ENCODE peak calls at places on chromosomes 7 and 10, in five cellular contexts. A is left ventricle myocardium inferior, R is PC-3, O is GM23338, M is suprapubic skin. E is an unnamed sample.

GRCh38 chr7:85483205-85483604 is 296.3 kb upstream of the SEMA3D start:
- DNase-seq in A (no peak), O (no peak), R (no peak), M (no peak), E (peak)

GRCh38 chr7:15104411-15105092 is 202.0 kb upstream of the DGKB start:
- DNase-seq in M (no peak), O (no peak), R (no peak), A (no peak), E (no peak)

GRCh38 chr10:73556855-73557254 is 34.3 kb downstream of the USP54 start:
- DNase-seq in R (no peak), A (no peak), O (no peak), M (no peak), E (no peak)

GRCh38 chr10:122911889-122912484 is 1.6 kb downstream of the FAM24A start:
- DNase-seq in A (no peak), M (no peak), O (peak), R (peak), E (no peak)

GRCh38 chr7:130672146-130672545 is 3.6 kb upstream of the COPG2 start:
- DNase-seq in O (no peak), M (no peak), R (no peak), A (no peak), E (no peak)

GRCh38 chr7:46321556-46322205 is 400.6 kb upstream of the IGFBP3 start:
- DNase-seq in M (no peak), O (no peak), R (peak), A (no peak), E (no peak)

GRCh38 chr7:24713850-24714675 is 43.2 kb downstream of the GSDME start:
- DNase-seq in O (no peak), M (no peak), R (no peak), A (no peak), E (no peak)

GRCh38 chr7:154345093-154345492 is 292.9 kb downstream of the DPP6 start:
- DNase-seq in M (no peak), A (no peak), R (no peak), O (no peak), E (no peak)

GRCh38 chr10:97827778-97828291 is 21.8 kb upstream of the GOLGA7B start:
- DNase-seq in R (peak), M (no peak), A (no peak), O (peak), E (no peak)

GRCh38 chr7:101901661-101902491 is 84.5 kb downstream of the CUX1 start:
- DNase-seq in A (no peak), M (no peak), O (no peak), R (no peak), E (no peak)

GRCh38 chr7:38452615-38453014 is 178.6 kb downstream of the AMPH start:
- DNase-seq in R (no peak), M (no peak), A (no peak), O (no peak), E (no peak)

GRCh38 chr7:17158261-17158660 is 140.2 kb upstream of the AHR start:
- DNase-seq in M (no peak), R (no peak), O (peak), A (no peak), E (no peak)

GRCh38 chr7:113331155-113331898 is 213.0 kb upstream of the SMIM30 start:
- DNase-seq in A (peak), R (no peak), O (peak), M (no peak), E (no peak)

GRCh38 chr10:12561720-12562119 is 212.4 kb downstream of the CAMK1D start:
- DNase-seq in A (no peak), O (no peak), M (no peak), R (no peak), E (no peak)

GRCh38 chr7:150374026-150374425 is 5.1 kb upstream of the ZNF775 start:
- DNase-seq in M (no peak), O (no peak), R (no peak), A (no peak), E (no peak)

GRCh38 chr7:142313528-142313927 is 55.7 kb upstream of the PRSS58 start:
- DNase-seq in R (no peak), M (no peak), A (no peak), O (no peak), E (no peak)

GRCh38 chr10:122282909-122283308 is 11.8 kb downstream of the BTBD16 start:
- DNase-seq in O (no peak), R (no peak), M (no peak), A (no peak), E (no peak)

GRCh38 chr7:159329979-159330378 is 185.3 kb upstream of the VIPR2 start:
- DNase-seq in M (no peak), A (no peak), R (no peak), O (no peak), E (no peak)

GRCh38 chr10:119041332-119041731 is 11.8 kb downstream of the NANOS1 start:
- DNase-seq in R (no peak), M (no peak), A (no peak), O (no peak), E (no peak)

GRCh38 chr10:79246209-79246581 is 101.1 kb upstream of the PPIF start:
- DNase-seq in O (no peak), A (peak), M (no peak), R (no peak), E (no peak)

GRCh38 chr7:140605337-140605736 is 35.3 kb downstream of the DENND2A start:
- DNase-seq in R (peak), O (peak), M (no peak), A (no peak), E (no peak)

DNA sequence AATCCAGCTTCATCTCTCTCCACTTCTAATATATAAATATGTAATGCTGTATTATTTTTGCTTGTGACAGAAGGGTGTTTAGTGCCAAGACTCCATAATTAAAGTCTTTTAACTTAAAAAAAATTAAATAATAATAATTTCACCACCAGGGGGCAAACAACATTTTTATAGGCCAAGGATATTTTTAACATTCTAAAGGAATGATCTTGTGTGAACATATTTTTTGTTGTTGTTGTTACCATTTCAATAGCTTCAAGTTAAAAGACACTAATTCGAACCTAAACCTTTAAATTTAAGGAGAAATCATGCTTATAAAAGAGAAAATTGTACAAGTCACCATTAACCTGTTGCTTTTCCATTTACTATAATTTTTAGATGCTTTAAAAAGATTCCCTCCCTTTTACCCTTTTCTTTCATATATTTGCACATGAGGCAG is 7.5 kb upstream of the DNAJC1 start:
- DNase-seq in R (peak), A (no peak), M (no peak), O (peak), E (no peak)
- TF ChIP-seq CTCF in R (peak), A (peak), M (no peak), O (no peak), E (no peak)

GRCh38 chr7:157689269-157690057 is 352.7 kb downstream of the DNAJB6 start:
- DNase-seq in M (no peak), R (no peak), A (no peak), O (no peak), E (no peak)

GRCh38 chr7:157692156-157693011 is 355.6 kb downstream of the DNAJB6 start:
- DNase-seq in R (no peak), M (no peak), A (no peak), O (no peak), E (no peak)

GRCh38 chr7:157690058-157690832 is 353.4 kb downstream of the DNAJB6 start:
- DNase-seq in A (no peak), O (no peak), M (peak), R (no peak), E (no peak)

GRCh38 chr7:157691521-157692155 is 354.8 kb downstream of the DNAJB6 start:
- DNase-seq in A (no peak), M (no peak), R (no peak), O (no peak), E (no peak)

GRCh38 chr7:157690833-157691382 is 354.1 kb downstream of the DNAJB6 start:
- DNase-seq in R (peak), A (peak), M (peak), O (peak), E (no peak)
- H3K4me3 ChIP-seq in R (peak), A (peak), M (peak), O (peak), E (no peak)

GRCh38 chr10:26554246-26554645 is 116.1 kb downstream of the APBB1IP start:
- DNase-seq in R (no peak), A (no peak), O (no peak), M (no peak), E (no peak)

GRCh38 chr10:26555719-26556368 is 117.7 kb downstream of the APBB1IP start:
- DNase-seq in M (peak), A (peak), O (no peak), R (peak), E (no peak)

GRCh38 chr10:26550774-26551526 is 112.8 kb downstream of the APBB1IP start:
- DNase-seq in O (peak), R (peak), M (no peak), A (no peak), E (no peak)
- TF ChIP-seq CTCF in O (peak), R (peak), M (no peak), A (no peak), E (no peak)

GRCh38 chr10:52316500-52316899 is 2.4 kb downstream of the DKK1 start:
- DNase-seq in A (no peak), O (no peak), M (no peak), R (peak), E (no peak)
- H3K4me3 ChIP-seq in A (no peak), O (no peak), M (peak), R (peak), E (peak)

DNA sequence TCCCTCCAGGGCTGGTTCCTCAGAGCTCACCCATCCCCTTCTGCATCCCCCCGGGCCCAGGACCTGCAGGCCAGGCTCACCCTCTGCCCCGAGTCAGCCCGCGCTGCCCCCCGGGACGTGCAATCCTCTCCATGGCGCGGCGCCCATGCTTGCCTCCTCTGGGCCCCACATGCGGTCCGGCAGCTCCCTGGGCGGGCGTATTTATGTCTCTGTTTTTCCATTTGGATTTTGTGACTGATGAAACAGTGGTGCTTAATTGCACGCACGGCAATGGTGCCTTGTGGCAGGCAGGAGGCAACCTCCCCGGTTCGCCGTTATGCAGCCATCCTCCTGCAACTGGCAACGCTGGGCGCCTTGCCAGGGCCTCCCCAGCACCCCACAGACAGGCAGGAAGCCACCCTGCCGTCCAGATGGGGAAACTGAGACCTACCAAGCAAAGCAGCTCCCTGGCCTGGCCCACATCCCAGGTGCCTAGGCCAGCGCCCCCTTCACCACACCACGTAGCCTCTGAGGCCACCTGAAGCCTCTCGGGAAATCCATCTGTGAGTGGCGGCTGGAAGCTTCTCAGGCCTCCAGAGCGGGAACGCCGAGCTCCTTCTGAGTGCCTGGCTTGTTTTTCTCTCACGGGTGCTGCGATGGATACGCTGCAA is 58.5 kb downstream of the UNCX start:
- DNase-seq in A (no peak), R (no peak), M (no peak), O (no peak), E (no peak)
- TF ChIP-seq CTCF in A (no peak), R (no peak), M (no peak), O (no peak), E (no peak)

GRCh38 chr10:110530131-110530831 is 32.6 kb downstream of the DUSP5 start:
- DNase-seq in R (peak), M (peak), O (peak), A (peak), E (no peak)
- H3K4me3 ChIP-seq in R (peak), M (peak), O (peak), A (peak), E (peak)

E was measured in AG04449.